ENCODE peak calls at places on chromosomes 2 and 18, in ten cellular contexts. N is cardiac muscle cell, P is small intestine, T is tibial artery, W is upper lobe of right lung, E is breast epithelium, C is mucosa of descending colon, S is GM23248, M is thyroid gland, B is testis. Q is an unnamed sample. For H3K4me1, the result is how much of the 10 kb centered on the place peaks cover.

GRCh38 chr2:151669585-151670081 is 64.6 kb downstream of the NEB start:
- DNase-seq in S (no peak), C (no peak), B (no peak), E (no peak), P (no peak), T (no peak), W (no peak), M (no peak), N (peak), Q (no peak)

GRCh38 chr2:41934323-41935003 is 113.4 kb upstream of the PKDCC start:
- DNase-seq in B (peak), T (no peak), N (peak), P (no peak), S (peak), C (no peak), M (no peak), W (no peak), E (no peak), Q (no peak)

GRCh38 chr2:200765139-200765951 is 46.4 kb upstream of the BZW1 start:
- DNase-seq in P (peak), M (no peak), C (no peak), N (no peak), S (peak), E (no peak), B (no peak), W (no peak), T (no peak), Q (peak)

GRCh38 chr2:223633656-223634055 is 31.5 kb upstream of the SCG2 start:
- DNase-seq in W (no peak), C (no peak), B (no peak), S (no peak), M (no peak), T (no peak), N (no peak), P (no peak), E (no peak), Q (no peak)

GRCh38 chr2:204018717-204019116 is 82.2 kb downstream of the ICOS start:
- DNase-seq in W (no peak), P (no peak), M (no peak), S (no peak), N (no peak), T (no peak), C (no peak), E (no peak), B (no peak), Q (no peak)

GRCh38 chr18:8869696-8870095 is 164.3 kb downstream of the MTCL1 start:
- DNase-seq in S (no peak), C (no peak), W (no peak), N (no peak), T (no peak), B (no peak), M (no peak), P (no peak), E (no peak), Q (no peak)

GRCh38 chr2:228447266-228447915 is 265.9 kb upstream of the SPHKAP start:
- DNase-seq in C (no peak), W (no peak), S (peak), B (no peak), T (no peak), N (no peak), M (no peak), E (no peak), P (no peak), Q (no peak)

GRCh38 chr2:237858294-237859081 is 935 bp upstream of the RAMP1 start:
- DNase-seq in M (peak), S (peak), P (peak), B (peak), C (no peak), T (peak), N (peak), E (peak), W (peak), Q (peak)

GRCh38 chr2:128631698-128632490 is 313.2 kb upstream of the HS6ST1 start:
- DNase-seq in W (peak), P (no peak), B (no peak), E (no peak), N (no peak), C (no peak), S (no peak), M (no peak), T (peak), Q (no peak)

GRCh38 chr2:224046752-224047151 is 7.7 kb upstream of the SERPINE2 start:
- DNase-seq in P (no peak), M (no peak), E (no peak), N (no peak), S (no peak), W (no peak), B (no peak), C (no peak), T (no peak), Q (no peak)

DNA sequence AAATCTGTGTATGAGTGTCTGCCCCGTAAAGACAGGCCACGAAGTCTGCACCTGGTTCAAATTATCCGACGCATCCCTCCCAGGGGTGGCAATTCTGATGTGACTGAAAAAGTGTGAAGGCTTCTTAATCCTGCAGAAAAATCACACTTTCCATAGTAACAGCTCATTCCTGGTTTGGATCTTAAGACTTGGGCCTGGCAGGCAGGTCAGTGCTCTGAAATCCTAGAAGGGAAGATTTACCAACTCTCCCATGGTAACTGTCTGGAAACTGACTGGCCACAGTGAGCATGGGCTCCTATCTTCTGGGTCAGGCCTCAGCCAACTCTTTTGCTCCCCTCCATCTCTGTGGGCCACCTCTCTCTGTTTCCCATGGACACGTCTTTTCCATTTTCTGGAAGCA is 86.8 kb downstream of the ACAA2 start:
- DNase-seq in B (no peak), M (no peak), P (no peak), S (no peak), W (no peak), N (no peak), T (no peak), E (no peak), C (no peak), Q (no peak)
- H3K4me1 ChIP-seq in B (under half), M (under half), P (under half), S (under half), W (under half), N (under half), T (under half), E (under half), C (under half), Q (half or more)

GRCh38 chr2:120555066-120555465 is 180.6 kb upstream of the GLI2 start:
- DNase-seq in T (no peak), W (no peak), P (no peak), S (no peak), E (no peak), N (no peak), B (no peak), M (no peak), C (no peak), Q (no peak)

GRCh38 chr2:120559401-120559800 is 176.3 kb upstream of the GLI2 start:
- DNase-seq in N (no peak), M (no peak), P (no peak), E (no peak), B (no peak), T (no peak), C (no peak), W (no peak), S (peak), Q (no peak)

GRCh38 chr2:120558892-120559291 is 176.8 kb upstream of the GLI2 start:
- DNase-seq in T (no peak), B (no peak), P (no peak), S (peak), C (no peak), W (no peak), M (no peak), E (peak), N (no peak), Q (no peak)

GRCh38 chr2:120554625-120555032 is 181.0 kb upstream of the GLI2 start:
- DNase-seq in M (no peak), B (no peak), E (no peak), S (no peak), N (no peak), W (no peak), C (no peak), T (no peak), P (peak), Q (no peak)

GRCh38 chr2:120556908-120557307 is 178.8 kb upstream of the GLI2 start:
- DNase-seq in N (no peak), P (no peak), B (no peak), S (no peak), C (no peak), W (no peak), M (no peak), T (no peak), E (no peak), Q (no peak)
- H3K4me1 ChIP-seq in N (under half), P (under half), B (under half), S (under half), C (under half), W (under half), M (under half), T (under half), E (under half), Q (under half)

DNA sequence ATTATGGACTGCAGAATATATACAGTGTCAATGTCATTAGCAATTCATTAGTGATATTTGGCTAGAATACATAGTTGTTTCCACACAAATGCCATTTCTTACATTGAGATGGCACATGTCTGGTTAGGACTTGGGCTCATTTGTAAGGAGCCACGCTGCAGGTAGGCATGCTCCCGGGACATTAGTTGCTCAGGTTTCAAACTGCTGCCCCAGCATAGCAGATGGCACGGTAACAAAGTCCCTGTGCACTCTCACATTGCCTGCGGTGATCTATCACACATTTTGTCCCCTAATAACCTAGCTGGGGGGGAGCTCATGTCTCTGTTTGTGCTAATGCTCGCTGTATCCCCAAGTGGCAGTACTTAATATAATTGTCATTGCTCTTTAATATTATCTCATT is 185.1 kb downstream of the NEDD4L start:
- DNase-seq in C (no peak), M (no peak), T (no peak), N (no peak), W (no peak), P (no peak), S (no peak), B (no peak), E (no peak), Q (no peak)
- H3K4me1 ChIP-seq in C (under half), M (half or more), T (under half), N (under half), W (under half), P (under half), S (under half), B (under half), E (under half), Q (under half)

GRCh38 chr2:60527762-60528161 is 25.7 kb downstream of the BCL11A start:
- DNase-seq in C (no peak), T (no peak), W (no peak), B (no peak), P (no peak), N (no peak), S (no peak), E (no peak), M (no peak), Q (no peak)
- H3K4me1 ChIP-seq in C (under half), T (under half), W (under half), B (under half), P (under half), N (under half), S (under half), E (under half), M (under half), Q (under half)

GRCh38 chr2:132270255-132270654 is 108.5 kb upstream of the ANKRD30BL start:
- DNase-seq in E (no peak), N (no peak), M (no peak), C (no peak), W (no peak), S (no peak), T (no peak), P (no peak), B (no peak), Q (no peak)
- H3K4me1 ChIP-seq in E (under half), N (under half), M (under half), C (under half), W (under half), S (under half), T (under half), P (under half), B (under half), Q (under half)

DNA sequence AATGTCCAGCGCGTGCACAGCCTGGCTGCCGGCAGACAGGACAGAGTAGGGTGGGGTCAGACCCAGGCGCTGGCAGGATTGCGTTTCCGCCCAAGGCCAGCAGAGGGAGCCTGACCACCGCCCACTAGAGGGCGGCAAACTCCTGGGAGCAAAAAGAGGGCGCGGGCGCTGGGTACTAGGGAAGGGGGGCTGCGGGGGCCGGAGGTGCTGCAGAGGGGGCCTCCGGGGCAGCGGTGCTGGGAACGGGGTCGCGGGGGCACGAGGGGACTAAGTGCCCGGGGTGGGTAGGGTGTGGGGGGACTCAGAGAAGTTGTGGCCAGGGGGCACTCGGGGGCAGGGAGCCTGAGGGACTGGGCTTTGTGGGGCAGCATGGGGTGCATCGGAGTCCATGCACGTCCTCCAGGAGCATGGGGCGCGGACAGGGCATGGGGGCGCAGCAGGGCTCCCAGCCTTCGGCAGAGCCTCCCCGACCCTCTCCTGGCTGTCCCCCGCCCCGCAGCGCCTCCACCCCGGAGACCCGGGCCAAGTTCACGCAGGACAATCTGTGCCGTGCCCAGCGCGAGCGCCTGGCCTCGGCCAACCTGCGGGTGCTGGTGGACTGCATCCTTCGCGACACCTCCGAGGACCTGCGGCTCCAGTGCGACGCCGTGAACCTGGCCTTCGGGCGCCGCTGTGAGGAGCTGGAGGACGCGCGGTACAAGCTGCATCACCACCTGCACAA is 3.2 kb downstream of the TEKT4 start:
- DNase-seq in M (peak), E (no peak), W (peak), B (no peak), N (peak), P (peak), S (peak), C (peak), T (peak), Q (peak)
- H3K4me1 ChIP-seq in M (under half), E (under half), W (under half), B (under half), N (under half), P (under half), S (under half), C (under half), T (under half), Q (under half)

GRCh38 chr2:69579561-69579960 is 64.0 kb downstream of the AAK1 start:
- DNase-seq in B (no peak), W (no peak), P (no peak), T (no peak), S (peak), N (no peak), M (no peak), C (no peak), E (no peak), Q (no peak)
- H3K4me1 ChIP-seq in B (under half), W (under half), P (under half), T (under half), S (under half), N (under half), M (half or more), C (under half), E (under half), Q (under half)

GRCh38 chr2:106192752-106193490 is 1.2 kb downstream of the UXS1 start:
- DNase-seq in C (peak), W (peak), E (no peak), M (peak), B (peak), N (peak), S (peak), T (no peak), P (peak), Q (peak)

GRCh38 chr2:106195456-106195855 is 1.4 kb upstream of the UXS1 start:
- DNase-seq in B (no peak), T (no peak), S (no peak), C (no peak), W (no peak), P (no peak), M (no peak), N (no peak), E (no peak), Q (no peak)

GRCh38 chr2:106193491-106193976 is 567 bp downstream of the UXS1 start:
- DNase-seq in E (no peak), T (no peak), W (peak), B (peak), P (peak), S (peak), N (peak), C (peak), M (peak), Q (no peak)

GRCh38 chr2:106195996-106196395 is 1.9 kb upstream of the UXS1 start:
- DNase-seq in M (no peak), T (no peak), C (no peak), N (no peak), B (no peak), E (no peak), P (no peak), S (no peak), W (no peak), Q (no peak)

DNA sequence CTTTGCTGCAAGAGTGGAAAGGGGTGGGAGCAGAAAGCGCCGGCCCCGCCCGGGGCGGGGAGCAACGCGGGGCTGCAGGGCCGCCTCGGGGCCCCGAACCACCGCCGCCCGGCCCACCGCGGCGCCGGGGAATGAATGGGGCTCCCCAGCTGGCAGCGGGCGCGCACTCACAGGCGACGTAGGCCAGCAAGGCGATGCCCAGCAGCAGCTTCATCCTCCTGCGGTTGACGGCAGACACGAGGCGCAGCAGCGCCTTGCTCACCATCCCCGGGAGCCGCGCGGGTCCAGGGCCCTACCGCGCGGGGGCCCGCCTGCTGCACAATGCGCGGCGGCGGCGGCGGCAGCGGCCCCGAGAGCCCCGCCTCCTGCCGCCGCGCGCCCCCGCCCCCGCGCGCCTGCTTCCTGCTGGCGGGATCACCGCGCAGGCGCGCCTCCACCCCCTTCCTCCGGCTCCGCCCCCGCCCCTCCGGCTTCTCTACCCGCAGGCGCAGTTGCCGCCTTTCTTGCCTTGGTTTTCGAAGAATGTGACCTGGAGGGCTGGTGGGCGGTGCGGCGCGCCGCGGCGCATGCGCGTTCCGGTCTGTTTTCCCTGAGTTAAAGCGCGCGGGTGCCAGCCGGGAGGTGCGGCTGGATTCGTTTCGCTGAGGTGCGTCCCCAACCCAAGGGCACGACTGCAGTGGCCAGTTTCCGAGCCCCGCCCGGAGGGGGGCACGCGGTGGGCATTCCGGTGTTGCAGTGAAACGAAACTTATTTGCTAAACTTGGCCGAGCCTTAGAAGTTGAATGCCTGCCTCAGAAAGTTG is at the start of gene UXS1:
- DNase-seq in E (peak), B (peak), P (peak), S (peak), T (peak), C (peak), M (peak), N (peak), W (peak), Q (peak)
- H3K4me1 ChIP-seq in E (under half), B (under half), P (under half), S (under half), T (under half), C (under half), M (under half), N (under half), W (under half), Q (under half)

DNA sequence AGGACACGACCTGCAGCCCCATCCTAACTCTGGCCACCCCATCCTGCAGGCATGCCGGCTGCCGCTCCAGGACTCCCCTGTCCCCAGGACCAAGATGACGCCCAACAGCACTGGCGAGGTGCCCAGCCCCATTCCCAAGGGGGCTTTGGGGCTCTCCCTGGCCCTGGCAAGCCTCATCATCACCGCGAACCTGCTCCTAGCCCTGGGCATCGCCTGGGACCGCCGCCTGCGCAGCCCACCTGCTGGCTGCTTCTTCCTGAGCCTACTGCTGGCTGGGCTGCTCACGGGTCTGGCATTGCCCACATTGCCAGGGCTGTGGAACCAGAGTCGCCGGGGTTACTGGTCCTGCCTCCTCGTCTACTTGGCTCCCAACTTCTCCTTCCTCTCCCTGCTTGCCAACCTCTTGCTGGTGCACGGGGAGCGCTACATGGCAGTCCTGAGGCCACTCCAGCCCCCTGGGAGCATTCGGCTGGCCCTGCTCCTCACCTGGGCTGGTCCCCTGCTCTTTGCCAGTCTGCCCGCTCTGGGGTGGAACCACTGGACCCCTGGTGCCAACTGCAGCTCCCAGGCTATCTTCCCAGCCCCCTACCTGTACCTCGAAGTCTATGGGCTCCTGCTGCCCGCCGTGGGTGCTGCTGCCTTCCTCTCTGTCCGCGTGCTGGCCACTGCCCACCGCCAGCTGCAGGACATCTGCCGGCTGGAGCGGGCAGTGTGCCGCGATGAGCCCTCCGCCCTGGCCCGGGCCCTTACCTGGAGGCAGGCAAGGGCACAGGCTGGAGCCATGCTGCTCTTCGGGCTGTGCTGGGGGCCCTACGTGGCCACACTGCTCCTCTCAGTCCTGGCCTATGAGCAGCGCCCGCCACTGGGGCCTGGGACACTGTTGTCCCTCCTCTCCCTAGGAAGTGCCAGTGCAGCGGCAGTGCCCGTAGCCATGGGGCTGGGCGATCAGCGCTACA is 2.1 kb downstream of the GPBAR1 start:
- DNase-seq in C (no peak), N (no peak), M (no peak), T (peak), S (no peak), E (no peak), B (no peak), W (peak), P (no peak), Q (no peak)
- H3K4me1 ChIP-seq in C (half or more), N (under half), M (under half), T (under half), S (under half), E (under half), B (under half), W (under half), P (under half), Q (under half)

Q was measured in A673.